ENCODE peak calls at places on chromosomes 12 and 14, in seven cellular contexts. Y, R, Q, D, J, V and B are unnamed samples.

GRCh38 chr12:76872415-76872814 is 6.4 kb downstream of the CSRP2 start:
- DNase-seq in Y (peak), R (peak), Q (no peak), D (no peak), J (no peak), V (no peak), B (no peak)

GRCh38 chr14:50001146-50001998 is 108.5 kb downstream of the ARF6 start:
- DNase-seq in Y (peak), R (peak), Q (peak), D (peak), J (peak), V (peak), B (no peak)

GRCh38 chr14:51394804-51395203 is 154.8 kb downstream of the TMX1 start:
- DNase-seq in Y (no peak), R (no peak), Q (peak), D (no peak), J (no peak), V (no peak), B (no peak)

GRCh38 chr14:32038876-32039275 is 38.2 kb upstream of the ARHGAP5 start:
- DNase-seq in Y (no peak), R (no peak), Q (no peak), D (no peak), J (no peak), V (no peak), B (no peak)

GRCh38 chr12:28802706-28803438 is 346.2 kb upstream of the FAR2 start:
- DNase-seq in Y (no peak), R (no peak), Q (no peak), D (no peak), J (no peak), V (no peak), B (peak)

GRCh38 chr14:74364271-74364880 is 16.1 kb downstream of the VRTN start:
- DNase-seq in Y (no peak), R (peak), Q (no peak), D (no peak), J (no peak), V (no peak), B (no peak)

GRCh38 chr14:106790189-106791036 is 1264.0 kb downstream of the TMEM121 start:
- DNase-seq in Y (peak), R (peak), Q (peak), D (peak), J (peak), V (peak), B (peak)

GRCh38 chr14:93984987-93985410 is 8.6 kb upstream of the ASB2 start:
- DNase-seq in Y (peak), R (peak), Q (peak), D (peak), J (no peak), V (peak), B (peak)

GRCh38 chr14:69606258-69606657 is 5.1 kb upstream of the SUSD6 start:
- DNase-seq in Y (peak), R (peak), Q (no peak), D (no peak), J (no peak), V (no peak), B (no peak)

GRCh38 chr12:47071241-47071852 is 8.1 kb upstream of the PCED1B start:
- DNase-seq in Y (peak), R (peak), Q (no peak), D (peak), J (no peak), V (no peak), B (no peak)

GRCh38 chr14:106605548-106606448 is 1079.4 kb downstream of the TMEM121 start:
- DNase-seq in Y (peak), R (peak), Q (peak), D (peak), J (peak), V (no peak), B (peak)

GRCh38 chr12:11162494-11162893 is 8.5 kb upstream of the SMIM10L1 start:
- DNase-seq in Y (no peak), R (peak), Q (no peak), D (no peak), J (no peak), V (no peak), B (no peak)

GRCh38 chr12:56374726-56375597 is 12.3 kb upstream of the APOF start:
- DNase-seq in Y (no peak), R (no peak), Q (no peak), D (no peak), J (no peak), V (no peak), B (no peak)

GRCh38 chr14:75646762-75647161 is 13.9 kb downstream of the ERG28 start:
- DNase-seq in Y (no peak), R (no peak), Q (no peak), D (no peak), J (no peak), V (no peak), B (no peak)

GRCh38 chr12:113278141-113278540 is 56.8 kb downstream of the SLC8B1 start:
- DNase-seq in Y (no peak), R (no peak), Q (no peak), D (no peak), J (no peak), V (no peak), B (no peak)

GRCh38 chr14:92534863-92535654 is 21.5 kb downstream of the RIN3 start:
- DNase-seq in Y (no peak), R (no peak), Q (no peak), D (no peak), J (no peak), V (no peak), B (no peak)

GRCh38 chr12:1760566-1761382 is 59.6 kb upstream of the LRTM2 start:
- DNase-seq in Y (no peak), R (no peak), Q (peak), D (peak), J (no peak), V (peak), B (no peak)

GRCh38 chr14:44170554-44170953 is 336.5 kb downstream of the FSCB start:
- DNase-seq in Y (no peak), R (no peak), Q (no peak), D (peak), J (no peak), V (no peak), B (no peak)

GRCh38 chr12:130838284-130838950 is 633 bp downstream of the STX2 start:
- DNase-seq in Y (no peak), R (peak), Q (peak), D (peak), J (peak), V (peak), B (peak)

GRCh38 chr12:32583535-32583934 is 95.6 kb upstream of the DNM1L start:
- DNase-seq in Y (no peak), R (no peak), Q (no peak), D (no peak), J (no peak), V (no peak), B (no peak)

GRCh38 chr12:76084277-76085158 is at the start of gene NAP1L1:
- DNase-seq in Y (peak), R (peak), Q (peak), D (peak), J (peak), V (peak), B (peak)

GRCh38 chr12:17438141-17438540 is 651.9 kb downstream of the RERGL start:
- DNase-seq in Y (no peak), R (no peak), Q (no peak), D (no peak), J (no peak), V (no peak), B (no peak)

GRCh38 chr12:110581951-110582285 is 1.2 kb downstream of the PPTC7 start:
- DNase-seq in Y (no peak), R (no peak), Q (no peak), D (peak), J (no peak), V (no peak), B (no peak)

GRCh38 chr12:67625004-67625403 is 23.5 kb upstream of the DYRK2 start:
- DNase-seq in Y (no peak), R (no peak), Q (no peak), D (no peak), J (no peak), V (no peak), B (no peak)

GRCh38 chr12:93785262-93786010 is 108.3 kb downstream of the CRADD start:
- DNase-seq in Y (peak), R (peak), Q (peak), D (peak), J (peak), V (peak), B (no peak)

GRCh38 chr14:20468773-20469241 is 399 bp upstream of the PNP start:
- DNase-seq in Y (no peak), R (no peak), Q (peak), D (no peak), J (no peak), V (peak), B (peak)

GRCh38 chr12:68479832-68480291 is 130.8 kb upstream of the RAP1B start:
- DNase-seq in Y (no peak), R (no peak), Q (no peak), D (no peak), J (no peak), V (no peak), B (no peak)

GRCh38 chr14:104037903-104038302 is 47.6 kb upstream of the ASPG start:
- DNase-seq in Y (no peak), R (no peak), Q (no peak), D (no peak), J (no peak), V (no peak), B (peak)

GRCh38 chr14:68627050-68627867 is 165.6 kb downstream of the ZFP36L1 start:
- DNase-seq in Y (no peak), R (peak), Q (no peak), D (peak), J (no peak), V (no peak), B (no peak)